ENCODE peak calls at places on chromosomes 12 and 14, in seven cellular contexts. One of them, this sample, is unnamed.

GRCh38 chr14:93219103-93219726 is 12.2 kb downstream of the UBR7 start:
- DNase-seq in progenitor cell of endocrine pancreas: no peak
- DNase-seq in fibroblast of lung: peak; percentile 56
- DNase-seq in lower leg skin: peak; percentile 36
- DNase-seq in heart left ventricle: no peak
- DNase-seq in HFFc6: peak; percentile 51
- DNase-seq in bronchial epithelial cell: peak; percentile 71
- DNase-seq in this sample: no peak

GRCh38 chr14:50599700-50600444 is 39.9 kb downstream of the ATL1 start:
- DNase-seq in progenitor cell of endocrine pancreas: no peak
- DNase-seq in fibroblast of lung: peak; percentile 51
- DNase-seq in lower leg skin: no peak
- DNase-seq in heart left ventricle: no peak
- DNase-seq in HFFc6: peak; percentile 43
- DNase-seq in bronchial epithelial cell: peak; percentile 98
- DNase-seq in this sample: no peak

GRCh38 chr12:132044661-132045412 is 95.1 kb downstream of the EP400 start:
- DNase-seq in progenitor cell of endocrine pancreas: no peak
- DNase-seq in fibroblast of lung: no peak
- DNase-seq in lower leg skin: no peak
- DNase-seq in heart left ventricle: no peak
- DNase-seq in HFFc6: no peak
- DNase-seq in bronchial epithelial cell: peak; percentile 4
- DNase-seq in this sample: no peak

GRCh38 chr12:46373303-46374182 is 970 bp upstream of the SLC38A2 start:
- DNase-seq in progenitor cell of endocrine pancreas: peak; percentile 51
- DNase-seq in fibroblast of lung: peak; percentile 62
- DNase-seq in lower leg skin: peak; percentile 53
- DNase-seq in heart left ventricle: peak; percentile 50
- DNase-seq in HFFc6: no peak
- DNase-seq in bronchial epithelial cell: no peak
- DNase-seq in this sample: peak; percentile 46

GRCh38 chr14:57390806-57391562 is 598 bp downstream of the NAA30 start:
- DNase-seq in progenitor cell of endocrine pancreas: peak; percentile 39
- DNase-seq in fibroblast of lung: peak; percentile 50
- DNase-seq in lower leg skin: peak; percentile 16
- DNase-seq in heart left ventricle: peak; percentile 39
- DNase-seq in HFFc6: no peak
- DNase-seq in bronchial epithelial cell: no peak
- DNase-seq in this sample: peak; percentile 53

GRCh38 chr14:67514650-67515385 is 18.3 kb upstream of the PLEKHH1 start:
- DNase-seq in progenitor cell of endocrine pancreas: no peak
- DNase-seq in fibroblast of lung: peak; percentile 38
- DNase-seq in lower leg skin: no peak
- DNase-seq in heart left ventricle: peak; percentile 46
- DNase-seq in HFFc6: no peak
- DNase-seq in bronchial epithelial cell: no peak
- DNase-seq in this sample: peak; percentile 53

GRCh38 chr12:74889563-74890236 is 319.9 kb downstream of the KCNC2 start:
- DNase-seq in progenitor cell of endocrine pancreas: no peak
- DNase-seq in fibroblast of lung: peak; percentile 75
- DNase-seq in lower leg skin: no peak
- DNase-seq in heart left ventricle: no peak
- DNase-seq in HFFc6: peak; percentile 53
- DNase-seq in bronchial epithelial cell: peak; percentile 76
- DNase-seq in this sample: no peak

GRCh38 chr12:127054531-127054930 is 1212.4 kb upstream of the TMEM132C start:
- DNase-seq in progenitor cell of endocrine pancreas: no peak
- DNase-seq in fibroblast of lung: peak; percentile 83
- DNase-seq in lower leg skin: no peak
- DNase-seq in heart left ventricle: no peak
- DNase-seq in HFFc6: peak; percentile 65
- DNase-seq in bronchial epithelial cell: no peak
- DNase-seq in this sample: no peak

GRCh38 chr12:57611116-57611809 is at the start of gene ARHGEF25:
- DNase-seq in progenitor cell of endocrine pancreas: peak; percentile 46
- DNase-seq in fibroblast of lung: peak; percentile 58
- DNase-seq in lower leg skin: peak; percentile 34
- DNase-seq in heart left ventricle: peak; percentile 87
- DNase-seq in HFFc6: no peak
- DNase-seq in bronchial epithelial cell: no peak
- DNase-seq in this sample: no peak

GRCh38 chr12:70763666-70764065 is 126.4 kb upstream of the PTPRB start:
- DNase-seq in progenitor cell of endocrine pancreas: no peak
- DNase-seq in fibroblast of lung: no peak
- DNase-seq in lower leg skin: no peak
- DNase-seq in heart left ventricle: no peak
- DNase-seq in HFFc6: no peak
- DNase-seq in bronchial epithelial cell: peak; percentile 57
- DNase-seq in this sample: no peak

GRCh38 chr14:78170203-78170602 is at the start of gene NRXN3:
- DNase-seq in progenitor cell of endocrine pancreas: peak; percentile 18
- DNase-seq in fibroblast of lung: peak; percentile 10
- DNase-seq in lower leg skin: no peak
- DNase-seq in heart left ventricle: no peak
- DNase-seq in HFFc6: no peak
- DNase-seq in bronchial epithelial cell: peak; percentile 4
- DNase-seq in this sample: no peak

GRCh38 chr12:27794818-27795584 is 15.0 kb upstream of the MANSC4 start:
- DNase-seq in progenitor cell of endocrine pancreas: no peak
- DNase-seq in fibroblast of lung: no peak
- DNase-seq in lower leg skin: no peak
- DNase-seq in heart left ventricle: no peak
- DNase-seq in HFFc6: no peak
- DNase-seq in bronchial epithelial cell: no peak
- DNase-seq in this sample: no peak

GRCh38 chr14:96167224-96168148 is 37.2 kb upstream of the BDKRB2 start:
- DNase-seq in progenitor cell of endocrine pancreas: no peak
- DNase-seq in fibroblast of lung: peak; percentile 73
- DNase-seq in lower leg skin: no peak
- DNase-seq in heart left ventricle: no peak
- DNase-seq in HFFc6: peak; percentile 90
- DNase-seq in bronchial epithelial cell: peak; percentile 83
- DNase-seq in this sample: no peak

GRCh38 chr12:79689041-79689476 is 1.7 kb downstream of the PAWR start:
- DNase-seq in progenitor cell of endocrine pancreas: no peak
- DNase-seq in fibroblast of lung: no peak
- DNase-seq in lower leg skin: no peak
- DNase-seq in heart left ventricle: no peak
- DNase-seq in HFFc6: no peak
- DNase-seq in bronchial epithelial cell: no peak
- DNase-seq in this sample: no peak

GRCh38 chr14:33716921-33717320 is 234.0 kb downstream of the EGLN3 start:
- DNase-seq in progenitor cell of endocrine pancreas: no peak
- DNase-seq in fibroblast of lung: peak; percentile 73
- DNase-seq in lower leg skin: no peak
- DNase-seq in heart left ventricle: no peak
- DNase-seq in HFFc6: no peak
- DNase-seq in bronchial epithelial cell: no peak
- DNase-seq in this sample: no peak

GRCh38 chr14:65356327-65356836 is 56.1 kb upstream of the FUT8 start:
- DNase-seq in progenitor cell of endocrine pancreas: no peak
- DNase-seq in fibroblast of lung: peak; percentile 88
- DNase-seq in lower leg skin: peak; percentile 35
- DNase-seq in heart left ventricle: no peak
- DNase-seq in HFFc6: peak; percentile 84
- DNase-seq in bronchial epithelial cell: peak; percentile 99
- DNase-seq in this sample: no peak

GRCh38 chr12:4441355-4442330 is 4.0 kb downstream of the FGF6 start:
- DNase-seq in progenitor cell of endocrine pancreas: peak; percentile 8
- DNase-seq in fibroblast of lung: no peak
- DNase-seq in lower leg skin: peak; percentile 7
- DNase-seq in heart left ventricle: no peak
- DNase-seq in HFFc6: no peak
- DNase-seq in bronchial epithelial cell: no peak
- DNase-seq in this sample: no peak

GRCh38 chr12:116062698-116063097 is 214.8 kb downstream of the MED13L start:
- DNase-seq in progenitor cell of endocrine pancreas: no peak
- DNase-seq in fibroblast of lung: no peak
- DNase-seq in lower leg skin: no peak
- DNase-seq in heart left ventricle: no peak
- DNase-seq in HFFc6: no peak
- DNase-seq in bronchial epithelial cell: no peak
- DNase-seq in this sample: no peak

GRCh38 chr12:91109148-91109564 is 2.1 kb downstream of the LUM start:
- DNase-seq in progenitor cell of endocrine pancreas: peak; percentile 48
- DNase-seq in fibroblast of lung: peak; percentile 85
- DNase-seq in lower leg skin: peak; percentile 48
- DNase-seq in heart left ventricle: peak; percentile 72
- DNase-seq in HFFc6: peak; percentile 68
- DNase-seq in bronchial epithelial cell: peak; percentile 49
- DNase-seq in this sample: no peak

GRCh38 chr14:68135566-68135965 is 316.0 kb downstream of the RAD51B start:
- DNase-seq in progenitor cell of endocrine pancreas: no peak
- DNase-seq in fibroblast of lung: peak; percentile 86
- DNase-seq in lower leg skin: no peak
- DNase-seq in heart left ventricle: no peak
- DNase-seq in HFFc6: peak; percentile 36
- DNase-seq in bronchial epithelial cell: peak; percentile 76
- DNase-seq in this sample: no peak

GRCh38 chr14:55803506-55804197 is 223.6 kb downstream of the KTN1 start:
- DNase-seq in progenitor cell of endocrine pancreas: no peak
- DNase-seq in fibroblast of lung: peak; percentile 61
- DNase-seq in lower leg skin: no peak
- DNase-seq in heart left ventricle: no peak
- DNase-seq in HFFc6: no peak
- DNase-seq in bronchial epithelial cell: peak; percentile 52
- DNase-seq in this sample: no peak

GRCh38 chr14:55801121-55801520 is 221.1 kb downstream of the KTN1 start:
- DNase-seq in progenitor cell of endocrine pancreas: no peak
- DNase-seq in fibroblast of lung: no peak
- DNase-seq in lower leg skin: no peak
- DNase-seq in heart left ventricle: no peak
- DNase-seq in HFFc6: no peak
- DNase-seq in bronchial epithelial cell: no peak
- DNase-seq in this sample: no peak

GRCh38 chr14:55804198-55804553 is 224.2 kb downstream of the KTN1 start:
- DNase-seq in progenitor cell of endocrine pancreas: no peak
- DNase-seq in fibroblast of lung: no peak
- DNase-seq in lower leg skin: no peak
- DNase-seq in heart left ventricle: no peak
- DNase-seq in HFFc6: no peak
- DNase-seq in bronchial epithelial cell: no peak
- DNase-seq in this sample: no peak

GRCh38 chr14:55805250-55805649 is 225.2 kb downstream of the KTN1 start:
- DNase-seq in progenitor cell of endocrine pancreas: no peak
- DNase-seq in fibroblast of lung: no peak
- DNase-seq in lower leg skin: no peak
- DNase-seq in heart left ventricle: no peak
- DNase-seq in HFFc6: no peak
- DNase-seq in bronchial epithelial cell: no peak
- DNase-seq in this sample: no peak

GRCh38 chr14:55802986-55803431 is 223.0 kb downstream of the KTN1 start:
- DNase-seq in progenitor cell of endocrine pancreas: no peak
- DNase-seq in fibroblast of lung: peak; percentile 41
- DNase-seq in lower leg skin: no peak
- DNase-seq in heart left ventricle: no peak
- DNase-seq in HFFc6: peak; percentile 19
- DNase-seq in bronchial epithelial cell: peak; percentile 95
- DNase-seq in this sample: no peak
- TF ChIP-seq CTCF in progenitor cell of endocrine pancreas: no peak
- TF ChIP-seq CTCF in fibroblast of lung: no peak
- TF ChIP-seq CTCF in lower leg skin: no peak
- TF ChIP-seq CTCF in heart left ventricle: no peak
- TF ChIP-seq CTCF in HFFc6: peak; percentile 38
- TF ChIP-seq CTCF in bronchial epithelial cell: peak; percentile 52
- TF ChIP-seq CTCF in this sample: no peak

DNA sequence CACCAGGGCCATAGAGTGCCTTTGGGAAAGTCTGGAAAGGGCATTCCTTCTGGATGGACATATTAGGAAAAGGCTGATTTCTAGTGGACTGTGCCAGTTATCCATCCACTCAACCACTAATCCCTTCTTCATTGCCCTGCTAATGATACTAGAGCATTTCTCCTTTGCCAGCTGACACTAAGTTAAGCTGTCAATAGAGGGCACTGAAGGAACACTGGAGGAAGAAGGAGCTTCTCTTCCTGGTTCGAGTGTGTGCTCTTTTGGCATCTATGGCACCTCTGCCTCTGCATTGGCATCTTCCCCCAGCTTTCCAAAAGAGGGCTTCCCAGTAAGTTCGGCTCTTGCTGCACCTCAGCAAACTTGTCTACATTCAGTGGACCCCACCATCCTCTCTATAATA is 165.4 kb downstream of the DERA start:
- DNase-seq in progenitor cell of endocrine pancreas: no peak
- DNase-seq in fibroblast of lung: no peak
- DNase-seq in lower leg skin: no peak
- DNase-seq in heart left ventricle: no peak
- DNase-seq in HFFc6: no peak
- DNase-seq in bronchial epithelial cell: peak; percentile 61
- DNase-seq in this sample: no peak
- TF ChIP-seq CTCF in progenitor cell of endocrine pancreas: peak; percentile 49
- TF ChIP-seq CTCF in fibroblast of lung: peak; percentile 35
- TF ChIP-seq CTCF in lower leg skin: no peak
- TF ChIP-seq CTCF in heart left ventricle: no peak
- TF ChIP-seq CTCF in HFFc6: peak; percentile 53
- TF ChIP-seq CTCF in bronchial epithelial cell: peak; percentile 76
- TF ChIP-seq CTCF in this sample: no peak

DNA sequence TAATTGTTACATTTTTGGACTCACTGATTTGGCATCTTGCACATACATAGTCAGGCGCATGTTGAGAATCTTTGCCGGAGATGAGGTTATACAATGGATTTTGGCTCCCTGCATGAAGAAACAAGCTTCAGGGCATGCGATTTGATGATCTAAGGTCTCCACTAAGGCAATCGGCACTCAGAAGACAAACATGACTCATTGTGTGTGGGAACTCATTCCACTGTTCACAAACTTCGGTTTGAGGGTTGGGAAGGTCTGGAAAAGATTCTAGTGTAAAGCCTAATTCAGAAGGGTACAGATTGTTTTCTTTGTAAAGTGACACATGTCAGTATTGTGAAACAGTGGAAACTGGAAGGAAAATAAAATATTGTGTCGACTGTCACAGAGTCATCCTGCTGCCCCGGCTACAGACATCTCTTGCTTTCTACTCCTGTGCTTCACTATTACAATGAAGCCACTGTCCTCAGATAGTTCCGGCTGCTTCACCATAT is 192.6 kb upstream of the HMGA2 start:
- DNase-seq in progenitor cell of endocrine pancreas: no peak
- DNase-seq in fibroblast of lung: peak; percentile 100
- DNase-seq in lower leg skin: peak; percentile 83
- DNase-seq in heart left ventricle: no peak
- DNase-seq in HFFc6: peak; percentile 100
- DNase-seq in bronchial epithelial cell: peak; percentile 100
- DNase-seq in this sample: no peak
- TF ChIP-seq CTCF in progenitor cell of endocrine pancreas: no peak
- TF ChIP-seq CTCF in fibroblast of lung: no peak
- TF ChIP-seq CTCF in lower leg skin: no peak
- TF ChIP-seq CTCF in heart left ventricle: no peak
- TF ChIP-seq CTCF in HFFc6: no peak
- TF ChIP-seq CTCF in bronchial epithelial cell: no peak
- TF ChIP-seq CTCF in this sample: no peak

GRCh38 chr14:25413058-25413457 is 363.1 kb upstream of the STXBP6 start:
- DNase-seq in progenitor cell of endocrine pancreas: no peak
- DNase-seq in fibroblast of lung: no peak
- DNase-seq in lower leg skin: no peak
- DNase-seq in heart left ventricle: no peak
- DNase-seq in HFFc6: no peak
- DNase-seq in bronchial epithelial cell: no peak
- DNase-seq in this sample: no peak

GRCh38 chr14:25406818-25407217 is 356.9 kb upstream of the STXBP6 start:
- DNase-seq in progenitor cell of endocrine pancreas: no peak
- DNase-seq in fibroblast of lung: peak; percentile 1
- DNase-seq in lower leg skin: no peak
- DNase-seq in heart left ventricle: no peak
- DNase-seq in HFFc6: peak; percentile 12
- DNase-seq in bronchial epithelial cell: peak; percentile 29
- DNase-seq in this sample: no peak

GRCh38 chr14:25411933-25412757 is 362.2 kb upstream of the STXBP6 start:
- DNase-seq in progenitor cell of endocrine pancreas: no peak
- DNase-seq in fibroblast of lung: no peak
- DNase-seq in lower leg skin: no peak
- DNase-seq in heart left ventricle: no peak
- DNase-seq in HFFc6: no peak
- DNase-seq in bronchial epithelial cell: peak; percentile 24
- DNase-seq in this sample: no peak
- TF ChIP-seq CTCF in progenitor cell of endocrine pancreas: peak; percentile 38
- TF ChIP-seq CTCF in fibroblast of lung: no peak
- TF ChIP-seq CTCF in lower leg skin: no peak
- TF ChIP-seq CTCF in heart left ventricle: no peak
- TF ChIP-seq CTCF in HFFc6: peak; percentile 69
- TF ChIP-seq CTCF in bronchial epithelial cell: no peak
- TF ChIP-seq CTCF in this sample: no peak

This sample was measured in activated B cell treated with CpG ODN at 0.5 μM for 24 hours.